ENCODE peak calls at places on chromosome 13, in six cellular contexts. X is left lung; L is CD4-positive, CD25-positive, alpha-beta regulatory T cell; R is kidney; S is iPS DF 6.9; C is GM23338. W is an unnamed sample. For H3K4me1, the result is how much of the 10 kb centered on the place peaks cover.

GRCh38 chr13:40920826-40921225 is 98.3 kb downstream of the ELF1 start:
- DNase-seq in X (no peak), L (no peak), R (no peak), S (no peak), C (no peak), W (no peak)

GRCh38 chr13:63425131-63425530 is 2009.5 kb upstream of the PCDH20 start:
- DNase-seq in X (no peak), L (no peak), R (no peak), S (no peak), C (no peak), W (no peak)

GRCh38 chr13:24253520-24254150 is 55.7 kb upstream of the C1QTNF9 start:
- DNase-seq in X (no peak), L (no peak), R (no peak), S (no peak), C (no peak), W (no peak)

GRCh38 chr13:44904982-44905381 is 84.3 kb downstream of the NUFIP1 start:
- DNase-seq in X (peak), L (no peak), R (peak), S (no peak), C (no peak), W (no peak)

GRCh38 chr13:114107686-114108081 is 24.7 kb downstream of the RASA3 start:
- DNase-seq in X (peak), L (no peak), R (peak), S (no peak), C (no peak), W (no peak)

GRCh38 chr13:72990883-72991282 is 67.9 kb upstream of the KLF5 start:
- DNase-seq in X (no peak), L (no peak), R (no peak), S (no peak), C (no peak), W (no peak)

GRCh38 chr13:67369895-67370660 is 139.9 kb upstream of the PCDH9 start:
- DNase-seq in X (no peak), L (no peak), R (no peak), S (no peak), C (no peak), W (no peak)

GRCh38 chr13:24709186-24709913 is 29.1 kb downstream of the ATP12A start:
- DNase-seq in X (no peak), L (peak), R (no peak), S (no peak), C (peak), W (peak)

GRCh38 chr13:24348797-24349515 is 39.6 kb downstream of the C1QTNF9 start:
- DNase-seq in X (peak), L (no peak), R (peak), S (no peak), C (no peak), W (no peak)

GRCh38 chr13:39051157-39051556 is 12.9 kb downstream of the NHLRC3 start:
- DNase-seq in X (no peak), L (no peak), R (no peak), S (no peak), C (peak), W (no peak)

GRCh38 chr13:101785858-101786257 is 333.4 kb downstream of the ITGBL1 start:
- DNase-seq in X (no peak), L (no peak), R (no peak), S (peak), C (peak), W (no peak)

GRCh38 chr13:79548886-79549285 is 67.9 kb downstream of the NDFIP2 start:
- DNase-seq in X (no peak), L (no peak), R (no peak), S (no peak), C (no peak), W (no peak)

GRCh38 chr13:44103721-44104490 is 224.2 kb downstream of the LACC1 start:
- DNase-seq in X (no peak), L (no peak), R (no peak), S (no peak), C (no peak), W (no peak)

GRCh38 chr13:93388701-93389100 is 162.1 kb downstream of the GPC6 start:
- DNase-seq in X (no peak), L (no peak), R (no peak), S (no peak), C (no peak), W (no peak)

GRCh38 chr13:44436589-44437337 is 63.1 kb downstream of the SERP2 start:
- DNase-seq in X (peak), L (peak), R (peak), S (peak), C (peak), W (peak)

GRCh38 chr13:43663474-43664090 is 123.2 kb downstream of the ENOX1 start:
- DNase-seq in X (no peak), L (no peak), R (no peak), S (no peak), C (no peak), W (no peak)

GRCh38 chr13:24339937-24340607 is 30.7 kb downstream of the C1QTNF9 start:
- DNase-seq in X (no peak), L (no peak), R (no peak), S (no peak), C (peak), W (no peak)

GRCh38 chr13:113046066-113046882 is 59.3 kb upstream of the F7 start:
- DNase-seq in X (no peak), L (no peak), R (peak), S (no peak), C (no peak), W (no peak)

GRCh38 chr13:93341517-93341916 is 114.9 kb downstream of the GPC6 start:
- DNase-seq in X (no peak), L (no peak), R (no peak), S (no peak), C (no peak), W (no peak)

GRCh38 chr13:42836930-42837329 is 55.5 kb downstream of the FAM216B start:
- DNase-seq in X (no peak), L (no peak), R (no peak), S (no peak), C (peak), W (no peak)

GRCh38 chr13:24648983-24649684 is 31.1 kb upstream of the ATP12A start:
- DNase-seq in X (no peak), L (no peak), R (no peak), S (no peak), C (no peak), W (no peak)

GRCh38 chr13:59475911-59476310 is 687.8 kb downstream of the DIAPH3 start:
- DNase-seq in X (no peak), L (no peak), R (no peak), S (no peak), C (no peak), W (no peak)

GRCh38 chr13:72514141-72514540 is 213.3 kb downstream of the MZT1 start:
- DNase-seq in X (no peak), L (no peak), R (no peak), S (no peak), C (no peak), W (no peak)

GRCh38 chr13:75186384-75186783 is 295.6 kb downstream of the TBC1D4 start:
- DNase-seq in X (no peak), L (no peak), R (no peak), S (no peak), C (no peak), W (no peak)

GRCh38 chr13:114099918-114100445 is 32.4 kb downstream of the RASA3 start:
- DNase-seq in X (peak), L (peak), R (peak), S (no peak), C (peak), W (peak)

GRCh38 chr13:48778551-48779088 is 124.9 kb downstream of the CYSLTR2 start:
- DNase-seq in X (no peak), L (no peak), R (no peak), S (no peak), C (no peak), W (no peak)

GRCh38 chr13:77535448-77535847 is at the start of gene SCEL:
- DNase-seq in X (no peak), L (no peak), R (no peak), S (no peak), C (no peak), W (no peak)

GRCh38 chr13:35566340-35566739 is 89.9 kb upstream of the MAB21L1 start:
- DNase-seq in X (no peak), L (no peak), R (no peak), S (no peak), C (no peak), W (no peak)

GRCh38 chr13:100088282-100088647 is 628 bp upstream of the PCCA start:
- DNase-seq in X (no peak), L (no peak), R (no peak), S (no peak), C (no peak), W (no peak)

GRCh38 chr13:93118081-93118615 is 108.5 kb upstream of the GPC6 start:
- DNase-seq in X (no peak), L (no peak), R (no peak), S (no peak), C (no peak), W (no peak)

GRCh38 chr13:112058941-112059340 is 8.0 kb upstream of the SOX1 start:
- DNase-seq in X (no peak), L (no peak), R (no peak), S (no peak), C (no peak), W (no peak)

GRCh38 chr13:73040968-73041580 is 17.7 kb upstream of the KLF5 start:
- DNase-seq in X (no peak), L (no peak), R (no peak), S (no peak), C (no peak), W (no peak)

GRCh38 chr13:77019756-77020155 is 7.2 kb downstream of the FBXL3 start:
- DNase-seq in X (no peak), L (no peak), R (no peak), S (no peak), C (no peak), W (no peak)

GRCh38 chr13:75395056-75395455 is 86.9 kb downstream of the TBC1D4 start:
- DNase-seq in X (no peak), L (no peak), R (no peak), S (no peak), C (no peak), W (no peak)

GRCh38 chr13:84994582-84994981 is 804.6 kb downstream of the SLITRK6 start:
- DNase-seq in X (no peak), L (no peak), R (no peak), S (no peak), C (no peak), W (no peak)

GRCh38 chr13:67416047-67416925 is 186.2 kb upstream of the PCDH9 start:
- DNase-seq in X (no peak), L (no peak), R (no peak), S (peak), C (peak), W (no peak)

GRCh38 chr13:38866649-38867048 is 124.0 kb downstream of the STOML3 start:
- DNase-seq in X (no peak), L (no peak), R (no peak), S (no peak), C (no peak), W (no peak)

GRCh38 chr13:28618595-28618994 is 40.3 kb upstream of the POMP start:
- DNase-seq in X (no peak), L (no peak), R (no peak), S (no peak), C (no peak), W (no peak)

GRCh38 chr13:74115138-74115537 is 19.1 kb downstream of the KLF12 start:
- DNase-seq in X (no peak), L (no peak), R (no peak), S (no peak), C (no peak), W (no peak)

GRCh38 chr13:94351292-94352000 is 128.0 kb downstream of the DCT start:
- DNase-seq in X (no peak), L (no peak), R (no peak), S (no peak), C (no peak), W (no peak)

GRCh38 chr13:98575009-98575866 is 1.7 kb downstream of the STK24 start:
- DNase-seq in X (no peak), L (no peak), R (no peak), S (no peak), C (no peak), W (no peak)
- H3K4me1 ChIP-seq in X (half or more), L (half or more), R (under half), S (under half), C (half or more), W (half or more)

GRCh38 chr13:33676700-33677048 is 141.3 kb upstream of the RFC3 start:
- DNase-seq in X (peak), L (no peak), R (no peak), S (no peak), C (peak), W (no peak)
- H3K27ac ChIP-seq in X (peak), L (no peak), R (no peak), S (no peak), C (no peak), W (no peak)

DNA sequence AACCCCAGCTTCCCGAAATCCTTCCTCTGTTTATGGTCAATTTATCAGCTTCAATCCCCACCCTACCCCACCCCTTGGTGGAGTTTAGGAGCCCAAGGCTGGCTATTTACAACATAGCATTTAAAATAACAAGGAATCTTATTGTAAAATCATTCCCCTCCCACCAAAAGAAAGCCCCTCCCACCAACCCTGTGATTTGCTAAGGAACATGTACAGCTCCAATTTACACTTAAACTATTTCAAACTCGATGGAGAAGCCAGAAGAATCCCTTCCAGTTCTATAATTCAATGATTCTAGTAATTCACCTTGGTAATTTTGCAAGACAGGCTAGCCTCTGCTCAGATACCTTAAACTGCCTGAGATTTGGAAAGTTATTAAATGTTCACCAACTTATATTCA is 3.0 kb downstream of the LATS2 start:
- DNase-seq in X (no peak), L (no peak), R (no peak), S (no peak), C (peak), W (no peak)
- H3K4me3 ChIP-seq in X (no peak), L (no peak), R (no peak), S (no peak), C (peak), W (no peak)

DNA sequence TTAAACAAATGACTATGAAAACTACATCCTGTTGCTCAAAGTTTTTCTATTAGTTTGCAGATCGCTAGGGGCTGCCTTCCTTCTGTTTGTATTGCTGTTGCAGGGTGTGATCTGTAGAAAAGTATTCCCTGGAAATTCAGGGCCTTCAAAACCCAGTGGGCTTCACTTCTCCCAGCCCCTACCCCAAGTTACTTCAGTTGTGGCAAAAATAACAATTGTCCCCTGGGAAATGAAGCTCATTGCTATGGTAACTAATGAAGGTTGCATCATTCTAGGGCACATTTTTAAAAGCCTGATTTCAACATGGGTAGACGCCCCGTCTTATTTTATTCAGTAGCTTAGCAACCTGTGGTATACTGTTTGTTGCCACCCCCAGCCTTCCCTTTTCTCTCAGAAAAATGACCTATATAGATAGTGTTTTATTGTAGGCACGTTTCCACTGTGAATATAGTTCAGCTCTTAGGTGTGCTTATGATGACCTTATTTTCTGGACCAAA is 60.9 kb downstream of the WDFY2 start:
- DNase-seq in X (no peak), L (peak), R (no peak), S (no peak), C (peak), W (no peak)
- H3K4me1 ChIP-seq in X (under half), L (under half), R (under half), S (under half), C (under half), W (under half)

GRCh38 chr13:49855930-49856329 is 63.4 kb upstream of the KPNA3 start:
- DNase-seq in X (no peak), L (no peak), R (no peak), S (no peak), C (no peak), W (no peak)

GRCh38 chr13:49865174-49865573 is 71.0 kb downstream of the SPRYD7 start:
- DNase-seq in X (no peak), L (no peak), R (no peak), S (no peak), C (no peak), W (no peak)

GRCh38 chr13:49858183-49858856 is 65.8 kb upstream of the KPNA3 start:
- DNase-seq in X (no peak), L (no peak), R (no peak), S (no peak), C (no peak), W (no peak)

DNA sequence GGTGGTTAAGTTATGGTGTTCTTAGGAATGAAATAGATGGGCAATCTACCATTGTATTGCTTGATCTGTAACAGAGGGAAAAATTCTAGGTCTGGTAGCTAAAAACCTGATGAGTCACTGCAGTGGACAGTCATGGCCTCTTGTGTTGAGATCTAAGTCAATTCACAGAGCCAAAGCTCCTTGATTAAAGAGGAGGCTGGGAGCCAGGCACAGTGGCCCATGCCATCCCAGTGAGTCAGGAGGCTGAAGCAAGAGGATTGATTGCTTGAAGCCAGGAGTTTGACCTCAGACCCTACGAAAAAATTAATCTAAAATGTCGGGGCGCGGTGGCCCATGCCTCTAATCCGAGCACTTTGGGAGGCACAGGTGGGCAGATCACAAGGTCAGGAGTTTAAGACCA is 67.1 kb upstream of the KPNA3 start:
- DNase-seq in X (peak), L (no peak), R (no peak), S (no peak), C (no peak), W (no peak)
- H3K27ac ChIP-seq in X (peak), L (no peak), R (no peak), S (no peak), C (no peak), W (no peak)

DNA sequence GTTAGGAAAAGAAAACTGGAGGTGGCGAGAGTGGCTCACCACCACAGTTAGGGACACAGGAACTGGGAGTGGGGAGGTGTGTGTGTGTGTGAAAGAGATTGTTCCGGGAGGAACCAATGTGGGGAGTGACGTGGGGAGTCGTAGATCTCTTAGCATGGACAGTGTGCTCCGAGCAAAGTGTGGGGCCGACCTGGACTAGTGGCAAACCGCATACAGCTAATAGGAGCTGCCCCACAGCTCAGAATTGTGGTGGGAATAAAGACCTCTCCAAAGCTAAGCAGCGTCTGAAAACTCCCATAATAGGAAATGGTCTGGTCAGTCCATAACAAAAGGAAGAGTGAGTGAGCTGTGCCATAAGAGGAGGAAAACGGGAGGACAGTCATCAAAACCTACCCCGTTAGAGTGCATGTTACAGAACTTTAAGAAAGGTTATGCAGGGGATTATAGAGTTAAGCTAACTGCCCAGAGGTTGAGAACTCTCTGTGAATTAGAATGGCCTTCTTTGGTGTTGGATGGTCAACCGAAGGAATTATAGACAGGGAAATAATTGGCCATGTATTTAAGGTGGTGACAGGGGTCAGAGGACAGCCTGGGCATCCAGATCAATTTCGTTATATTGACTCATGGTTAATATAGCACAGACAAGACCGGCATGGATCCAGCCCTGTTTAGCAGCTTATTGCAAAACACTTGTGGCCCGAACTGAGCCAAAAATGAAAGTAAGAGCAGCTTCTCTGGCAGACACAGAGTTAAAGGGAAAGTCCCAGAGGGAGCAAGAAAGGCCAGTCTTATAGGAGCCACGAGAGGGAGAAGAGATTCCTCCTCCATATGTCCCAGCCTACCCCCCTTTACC is 8.9 kb upstream of the SLC15A1 start:
- DNase-seq in X (no peak), L (no peak), R (no peak), S (no peak), C (no peak), W (no peak)
- H3K4me3 ChIP-seq in X (peak), L (peak), R (peak), S (no peak), C (no peak), W (no peak)

GRCh38 chr13:110297011-110297410 is 9.9 kb downstream of the COL4A1 start:
- DNase-seq in X (no peak), L (no peak), R (no peak), S (no peak), C (no peak), W (no peak)

GRCh38 chr13:110297771-110298170 is 9.2 kb downstream of the COL4A1 start:
- DNase-seq in X (no peak), L (no peak), R (no peak), S (no peak), C (no peak), W (no peak)

GRCh38 chr13:110298221-110298565 is 8.8 kb downstream of the COL4A1 start:
- DNase-seq in X (no peak), L (no peak), R (no peak), S (no peak), C (no peak), W (no peak)

GRCh38 chr13:110300090-110300815 is 6.7 kb downstream of the COL4A1 start:
- DNase-seq in X (no peak), L (no peak), R (no peak), S (no peak), C (no peak), W (no peak)

GRCh38 chr13:110298566-110299321 is 8.2 kb downstream of the COL4A1 start:
- DNase-seq in X (no peak), L (no peak), R (peak), S (no peak), C (peak), W (no peak)
- H3K4me1 ChIP-seq in X (under half), L (under half), R (under half), S (under half), C (under half), W (under half)

GRCh38 chr13:32007494-32007893 is 24.1 kb upstream of the FRY start:
- DNase-seq in X (no peak), L (no peak), R (no peak), S (no peak), C (no peak), W (no peak)

GRCh38 chr13:32009362-32009761 is 22.2 kb upstream of the FRY start:
- DNase-seq in X (no peak), L (no peak), R (no peak), S (no peak), C (no peak), W (no peak)

GRCh38 chr13:32011971-32012370 is 19.6 kb upstream of the FRY start:
- DNase-seq in X (no peak), L (no peak), R (no peak), S (no peak), C (no peak), W (no peak)

GRCh38 chr13:32008518-32009175 is 22.9 kb upstream of the FRY start:
- DNase-seq in X (no peak), L (no peak), R (no peak), S (no peak), C (no peak), W (no peak)

GRCh38 chr13:32010137-32010536 is 21.4 kb upstream of the FRY start:
- DNase-seq in X (no peak), L (no peak), R (no peak), S (no peak), C (no peak), W (no peak)
- H3K27ac ChIP-seq in X (no peak), L (no peak), R (no peak), S (no peak), C (no peak), W (no peak)

GRCh38 chr13:102879793-102880499 is 34.1 kb downstream of the ERCC5 start:
- DNase-seq in X (no peak), L (no peak), R (no peak), S (no peak), C (no peak), W (no peak)
- H3K4me3 ChIP-seq in X (no peak), L (no peak), R (no peak), S (no peak), C (no peak), W (no peak)